ENCODE peak calls at places on chromosomes 1 and 21, in five cellular contexts. I is WERI-Rb-1, P is ovary, U is fibroblast of lung, S is upper lobe of right lung. X is an unnamed sample.

GRCh38 chr1:241485554-241485992 is 34.0 kb downstream of the FH start:
- DNase-seq in I (peak), P (no peak), U (peak), S (no peak), X (peak)

GRCh38 chr1:74513396-74513795 is 985 bp upstream of the LRRC53 start:
- DNase-seq in I (no peak), P (no peak), U (no peak), S (no peak), X (no peak)

GRCh38 chr21:39737376-39738000 is 7.5 kb upstream of the IGSF5 start:
- DNase-seq in I (no peak), P (no peak), U (no peak), S (no peak), X (no peak)

GRCh38 chr1:9557624-9558023 is 18.4 kb downstream of the SLC25A33 start:
- DNase-seq in I (no peak), P (no peak), U (no peak), S (no peak), X (no peak)

GRCh38 chr1:185608166-185608565 is 126.0 kb upstream of the HMCN1 start:
- DNase-seq in I (no peak), P (no peak), U (no peak), S (no peak), X (no peak)

GRCh38 chr1:181397841-181398240 is 85.5 kb upstream of the CACNA1E start:
- DNase-seq in I (no peak), P (no peak), U (no peak), S (no peak), X (no peak)

GRCh38 chr1:26945138-26945537 is 15.1 kb downstream of the KDF1 start:
- DNase-seq in I (no peak), P (no peak), U (no peak), S (no peak), X (no peak)

GRCh38 chr1:172167801-172168596 is 252.5 kb upstream of the C1orf105 start:
- DNase-seq in I (no peak), P (no peak), U (peak), S (no peak), X (peak)

GRCh38 chr1:203986887-203987461 is 85.9 kb upstream of the SOX13 start:
- DNase-seq in I (no peak), P (no peak), U (no peak), S (no peak), X (no peak)

GRCh38 chr1:64290420-64290819 is 87.0 kb downstream of the UBE2U start:
- DNase-seq in I (no peak), P (no peak), U (no peak), S (no peak), X (no peak)

GRCh38 chr1:187396226-187396625 is 567.5 kb downstream of the PLA2G4A start:
- DNase-seq in I (no peak), P (no peak), U (no peak), S (no peak), X (peak)

GRCh38 chr1:971751-972506 is 5.6 kb downstream of the PLEKHN1 start:
- DNase-seq in I (no peak), P (peak), U (no peak), S (no peak), X (no peak)
- TF ChIP-seq CTCF in I (no peak), P (no peak), U (no peak), S (no peak), X (no peak)

GRCh38 chr1:28036431-28036830 is 52.0 kb downstream of the EYA3 start:
- DNase-seq in I (no peak), P (no peak), U (no peak), S (no peak), X (no peak)
- TF ChIP-seq CTCF in I (no peak), P (no peak), U (no peak), S (peak), X (no peak)

GRCh38 chr1:192518700-192519099 is 56.9 kb upstream of the RGS1 start:
- DNase-seq in I (no peak), P (no peak), U (no peak), S (no peak), X (no peak)
- TF ChIP-seq CTCF in I (no peak), P (no peak), U (no peak), S (no peak), X (no peak)

DNA sequence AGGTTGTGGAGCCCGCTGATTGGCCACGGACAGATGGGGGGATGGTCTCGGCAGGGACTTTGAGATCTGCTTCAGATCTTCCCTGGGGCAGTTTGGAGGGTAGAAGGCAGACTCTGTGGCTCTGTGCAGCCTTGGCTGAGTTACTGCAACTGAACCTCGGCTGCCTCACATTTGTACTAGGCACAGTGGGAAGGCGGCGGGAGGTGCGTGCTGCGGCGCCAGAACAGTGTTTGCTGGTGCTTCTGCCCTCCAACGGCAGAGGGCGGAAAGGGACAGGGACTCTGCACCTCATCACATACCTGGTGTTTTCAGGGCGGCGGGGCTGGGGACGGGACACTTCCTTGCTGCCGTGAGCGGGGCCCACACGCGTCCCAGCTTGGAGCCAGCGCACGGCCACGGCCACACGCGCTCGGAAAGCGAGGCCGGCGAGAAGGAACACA is 26.2 kb downstream of the SLC66A1 start:
- DNase-seq in I (no peak), P (no peak), U (no peak), S (no peak), X (peak)
- TF ChIP-seq CTCF in I (no peak), P (no peak), U (no peak), S (no peak), X (peak)

DNA sequence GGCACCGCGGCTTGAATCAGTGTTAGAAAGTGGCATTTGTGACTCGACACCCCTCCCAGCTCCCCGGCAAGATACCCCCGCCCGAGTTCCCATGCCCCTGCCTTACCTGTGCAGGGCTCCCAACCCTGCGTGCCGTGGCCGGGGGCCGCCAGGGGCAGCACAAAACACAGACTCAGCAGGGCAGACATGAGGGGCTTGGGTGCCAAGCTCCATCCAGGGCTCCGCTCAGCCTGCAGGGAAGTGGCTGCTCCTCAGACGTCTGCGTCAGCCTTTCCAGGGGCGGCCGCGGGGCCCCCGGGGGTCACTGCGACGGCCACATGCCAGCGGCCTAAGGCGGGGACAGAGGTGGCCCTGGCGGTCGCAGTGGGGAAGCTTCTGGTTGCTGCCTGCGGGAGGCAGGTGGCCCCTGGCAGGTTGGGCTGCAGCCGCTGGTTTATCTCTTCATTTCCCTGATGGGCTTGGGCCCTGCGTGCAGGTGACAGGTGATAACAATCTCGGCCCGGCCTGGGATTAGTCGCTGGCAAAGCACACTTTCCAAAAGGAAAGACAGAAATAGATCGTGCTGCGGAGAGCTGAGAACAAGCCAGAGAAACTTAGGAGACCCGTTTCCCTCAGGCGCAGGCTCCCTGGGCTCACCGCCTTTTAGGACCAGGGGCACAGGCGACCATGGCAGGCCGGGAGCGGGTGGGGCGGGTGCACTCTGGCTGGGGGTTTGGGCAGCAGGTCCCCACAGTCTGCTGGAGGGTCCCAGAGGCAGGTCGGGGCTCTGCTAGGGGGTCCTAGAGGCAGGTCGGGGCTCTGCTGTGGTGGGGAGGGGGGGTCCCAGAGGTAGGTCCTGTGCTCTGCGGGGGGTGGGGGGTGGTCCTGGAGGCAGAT is at the start of gene TSPEAR:
- DNase-seq in I (peak), P (peak), U (no peak), S (peak), X (no peak)
- TF ChIP-seq CTCF in I (peak), P (no peak), U (no peak), S (no peak), X (no peak)

GRCh38 chr1:21654209-21654608 is 14.9 kb downstream of the RAP1GAP start:
- DNase-seq in I (no peak), P (no peak), U (no peak), S (no peak), X (no peak)

GRCh38 chr1:21657456-21658190 is 11.5 kb downstream of the RAP1GAP start:
- DNase-seq in I (no peak), P (no peak), U (no peak), S (no peak), X (no peak)

GRCh38 chr1:21655259-21655658 is 13.9 kb downstream of the RAP1GAP start:
- DNase-seq in I (no peak), P (no peak), U (no peak), S (no peak), X (no peak)

GRCh38 chr1:21653744-21654100 is 15.4 kb downstream of the RAP1GAP start:
- DNase-seq in I (no peak), P (no peak), U (no peak), S (no peak), X (no peak)

GRCh38 chr1:21655748-21656147 is 13.4 kb downstream of the RAP1GAP start:
- DNase-seq in I (peak), P (no peak), U (no peak), S (peak), X (peak)
- TF ChIP-seq CTCF in I (peak), P (no peak), U (no peak), S (no peak), X (peak)

GRCh38 chr1:38142606-38143005 is 96.0 kb upstream of the POU3F1 start:
- DNase-seq in I (no peak), P (no peak), U (no peak), S (no peak), X (no peak)
- TF ChIP-seq CTCF in I (no peak), P (no peak), U (no peak), S (no peak), X (no peak)

GRCh38 chr21:42361286-42361685 is 5.0 kb downstream of the TFF1 start:
- DNase-seq in I (peak), P (no peak), U (no peak), S (no peak), X (no peak)

GRCh38 chr21:42363331-42363730 is 3.0 kb downstream of the TFF1 start:
- DNase-seq in I (no peak), P (no peak), U (no peak), S (no peak), X (no peak)

GRCh38 chr21:42362700-42363099 is 3.6 kb downstream of the TFF1 start:
- DNase-seq in I (no peak), P (no peak), U (no peak), S (no peak), X (no peak)

GRCh38 chr21:42360317-42360716 is 6.0 kb downstream of the TFF1 start:
- DNase-seq in I (peak), P (no peak), U (no peak), S (no peak), X (no peak)

GRCh38 chr21:42362198-42362597 is 4.1 kb downstream of the TFF1 start:
- DNase-seq in I (no peak), P (no peak), U (no peak), S (no peak), X (no peak)
- TF ChIP-seq CTCF in I (no peak), P (no peak), U (no peak), S (no peak), X (no peak)

GRCh38 chr1:94186946-94187345 is 50.4 kb downstream of the ARHGAP29 start:
- DNase-seq in I (no peak), P (no peak), U (no peak), S (no peak), X (no peak)
- TF ChIP-seq CTCF in I (no peak), P (no peak), U (no peak), S (no peak), X (no peak)

GRCh38 chr1:248810727-248811513 is 14.8 kb downstream of the SH3BP5L start:
- DNase-seq in I (no peak), P (no peak), U (peak), S (no peak), X (peak)

GRCh38 chr1:248813546-248813945 is 12.2 kb downstream of the SH3BP5L start:
- DNase-seq in I (no peak), P (no peak), U (no peak), S (no peak), X (no peak)

GRCh38 chr1:248812736-248813425 is 12.8 kb downstream of the SH3BP5L start:
- DNase-seq in I (no peak), P (no peak), U (no peak), S (no peak), X (no peak)

GRCh38 chr1:248810000-248810726 is 15.6 kb downstream of the SH3BP5L start:
- DNase-seq in I (no peak), P (no peak), U (no peak), S (no peak), X (no peak)

GRCh38 chr1:248811514-248812490 is 13.9 kb downstream of the SH3BP5L start:
- DNase-seq in I (peak), P (no peak), U (no peak), S (no peak), X (no peak)
- TF ChIP-seq CTCF in I (peak), P (no peak), U (no peak), S (no peak), X (peak)

X was measured in choroid plexus epithelial cell.